ENCODE peak calls at places on chromosomes 16 and 17, in seven cellular contexts. F is T1000; K is globus pallidus; S is T-cell; Y is substantia nigra; U is activated T-cell treated with anti-CD3 and anti-CD28 coated beads, Interleukin-2, amount 50 U/mL, for 4 hours; Q is fibroblast of mammary gland. B is an unnamed sample.

GRCh38 chr17:76466775-76467130 is 650 bp upstream of the AANAT start:
- DNase-seq in F (no peak), K (no peak), Q (no peak), U (no peak), Y (no peak), S (no peak), B (no peak)

GRCh38 chr16:11682655-11683096 is 14.4 kb downstream of the SNN start:
- DNase-seq in S (no peak), U (no peak), Y (no peak), Q (peak; percentile 88), F (no peak), K (no peak), B (no peak)

GRCh38 chr17:48194097-48194550 is 86.6 kb downstream of the SNX11 start:
- DNase-seq in Y (no peak), Q (no peak), K (no peak), S (no peak), U (no peak), F (peak; percentile 17), B (no peak)

GRCh38 chr17:47635734-47636133 is 14.0 kb upstream of the KPNB1 start:
- DNase-seq in K (no peak), U (no peak), Y (no peak), S (no peak), F (no peak), Q (no peak), B (no peak)

GRCh38 chr17:77496831-77497577 is 356.2 kb downstream of the SEC14L1 start:
- DNase-seq in K (no peak), Q (no peak), Y (no peak), U (no peak), S (no peak), F (no peak), B (peak; percentile 26)

GRCh38 chr16:85678821-85679220 is 9.9 kb downstream of the GINS2 start:
- DNase-seq in Q (no peak), U (no peak), Y (no peak), K (no peak), F (no peak), S (no peak), B (no peak)

GRCh38 chr16:69217433-69217832 is 30.5 kb downstream of the SNTB2 start:
- DNase-seq in Q (peak; percentile 61), K (no peak), Y (no peak), F (no peak), U (no peak), S (no peak), B (no peak)

GRCh38 chr17:76789235-76789788 is 51.4 kb downstream of the MFSD11 start:
- DNase-seq in U (no peak), Y (no peak), F (no peak), K (no peak), Q (no peak), S (no peak), B (no peak)

GRCh38 chr16:55668337-55669281 is 12.8 kb downstream of the SLC6A2 start:
- DNase-seq in F (peak; percentile 35), Y (no peak), Q (peak; percentile 26), S (no peak), K (no peak), U (no peak), B (no peak)

GRCh38 chr17:42784361-42784760 is 4.0 kb downstream of the WNK4 start:
- DNase-seq in K (no peak), U (no peak), F (no peak), S (no peak), Q (no peak), Y (no peak), B (no peak)

GRCh38 chr16:30896203-30896889 is at the start of gene CTF1:
- DNase-seq in Q (peak; percentile 68), U (no peak), K (peak; percentile 66), S (no peak), F (peak; percentile 69), Y (peak; percentile 44), B (no peak)

GRCh38 chr17:73747221-73748002 is 103.2 kb upstream of the SDK2 start:
- DNase-seq in F (no peak), Q (no peak), K (no peak), U (no peak), S (no peak), Y (no peak), B (no peak)

GRCh38 chr17:30520882-30521281 is 43.7 kb downstream of the GOSR1 start:
- DNase-seq in S (no peak), K (no peak), U (no peak), Y (no peak), Q (peak; percentile 56), F (no peak), B (no peak)

GRCh38 chr17:39975801-39976200 is 4.8 kb upstream of the PSMD3 start:
- DNase-seq in Y (no peak), F (no peak), U (no peak), S (no peak), K (no peak), Q (no peak), B (no peak)

GRCh38 chr16:64711026-64711425 is 410.8 kb downstream of the CDH11 start:
- DNase-seq in Y (no peak), Q (no peak), F (no peak), K (no peak), S (no peak), U (no peak), B (no peak)

GRCh38 chr17:40606548-40607353 is 40.9 kb downstream of the SMARCE1 start:
- DNase-seq in S (no peak), Q (no peak), Y (no peak), K (no peak), U (no peak), F (no peak), B (no peak)